ENCODE peak calls at places on chromosomes 7 and 10, in seven cellular contexts. One of them, this sample, is unnamed. For H3K4me1, the result is how much of the 10 kb centered on the place peaks cover.

GRCh38 chr10:8588135-8588534 is 533.6 kb downstream of the GATA3 start:
- DNase-seq in psoas muscle: no peak
- DNase-seq in transverse colon: no peak
- DNase-seq in fibroblast of lung: no peak
- DNase-seq in heart left ventricle: no peak
- DNase-seq in tibial nerve: no peak
- DNase-seq in ascending aorta: no peak
- DNase-seq in this sample: no peak

GRCh38 chr10:78547905-78548304 is 514.2 kb downstream of the RPS24 start:
- DNase-seq in psoas muscle: no peak
- DNase-seq in transverse colon: no peak
- DNase-seq in fibroblast of lung: no peak
- DNase-seq in heart left ventricle: no peak
- DNase-seq in tibial nerve: no peak
- DNase-seq in ascending aorta: no peak
- DNase-seq in this sample: no peak

GRCh38 chr7:16067695-16068094 is 353.6 kb downstream of the CRPPA start:
- DNase-seq in psoas muscle: no peak
- DNase-seq in transverse colon: no peak
- DNase-seq in fibroblast of lung: no peak
- DNase-seq in heart left ventricle: no peak
- DNase-seq in tibial nerve: no peak
- DNase-seq in ascending aorta: no peak
- DNase-seq in this sample: no peak

GRCh38 chr7:133186060-133186459 is 66.8 kb upstream of the EXOC4 start:
- DNase-seq in psoas muscle: no peak
- DNase-seq in transverse colon: no peak
- DNase-seq in fibroblast of lung: no peak
- DNase-seq in heart left ventricle: no peak
- DNase-seq in tibial nerve: no peak
- DNase-seq in ascending aorta: no peak
- DNase-seq in this sample: no peak

GRCh38 chr7:92750961-92751360 is 85.4 kb downstream of the CDK6 start:
- DNase-seq in psoas muscle: no peak
- DNase-seq in transverse colon: no peak
- DNase-seq in fibroblast of lung: peak
- DNase-seq in heart left ventricle: no peak
- DNase-seq in tibial nerve: no peak
- DNase-seq in ascending aorta: no peak
- DNase-seq in this sample: no peak

GRCh38 chr10:3330687-3331086 is 158.1 kb upstream of the PITRM1 start:
- DNase-seq in psoas muscle: peak
- DNase-seq in transverse colon: no peak
- DNase-seq in fibroblast of lung: peak
- DNase-seq in heart left ventricle: no peak
- DNase-seq in tibial nerve: peak
- DNase-seq in ascending aorta: no peak
- DNase-seq in this sample: peak

GRCh38 chr7:33774762-33775523 is 130.4 kb upstream of the BMPER start:
- DNase-seq in psoas muscle: peak
- DNase-seq in transverse colon: peak
- DNase-seq in fibroblast of lung: peak
- DNase-seq in heart left ventricle: peak
- DNase-seq in tibial nerve: peak
- DNase-seq in ascending aorta: no peak
- DNase-seq in this sample: peak

GRCh38 chr10:102421645-102422585 is 1.3 kb downstream of the FBXL15 start:
- DNase-seq in psoas muscle: no peak
- DNase-seq in transverse colon: peak
- DNase-seq in fibroblast of lung: no peak
- DNase-seq in heart left ventricle: peak
- DNase-seq in tibial nerve: no peak
- DNase-seq in ascending aorta: no peak
- DNase-seq in this sample: peak

DNA sequence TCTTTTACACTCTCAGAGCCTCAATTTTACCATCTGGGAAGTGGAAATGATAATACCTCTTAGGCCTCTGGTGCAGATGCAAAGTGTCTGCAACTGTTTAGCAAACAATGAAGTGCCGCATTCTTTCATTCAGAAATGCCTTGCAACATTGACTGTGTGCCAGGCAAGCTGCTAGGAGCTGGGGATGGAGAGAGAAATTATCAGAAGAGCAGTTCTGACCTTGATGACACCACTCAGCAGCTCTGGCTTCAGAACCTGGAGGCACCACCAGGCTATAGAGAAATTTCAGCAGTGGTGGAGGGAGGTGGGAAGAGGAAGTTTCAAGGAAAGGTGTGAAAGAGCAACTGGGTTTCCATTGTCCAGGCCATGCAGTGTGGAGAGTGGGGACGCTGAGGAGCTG is 78.1 kb upstream of the HABP2 start:
- DNase-seq in psoas muscle: no peak
- DNase-seq in transverse colon: no peak
- DNase-seq in fibroblast of lung: peak
- DNase-seq in heart left ventricle: peak
- DNase-seq in tibial nerve: no peak
- DNase-seq in ascending aorta: no peak
- DNase-seq in this sample: peak
- H3K4me1 ChIP-seq in psoas muscle: under half
- H3K4me1 ChIP-seq in transverse colon: under half
- H3K4me1 ChIP-seq in fibroblast of lung: under half
- H3K4me1 ChIP-seq in heart left ventricle: under half
- H3K4me1 ChIP-seq in tibial nerve: under half
- H3K4me1 ChIP-seq in ascending aorta: under half
- H3K4me1 ChIP-seq in this sample: under half

DNA sequence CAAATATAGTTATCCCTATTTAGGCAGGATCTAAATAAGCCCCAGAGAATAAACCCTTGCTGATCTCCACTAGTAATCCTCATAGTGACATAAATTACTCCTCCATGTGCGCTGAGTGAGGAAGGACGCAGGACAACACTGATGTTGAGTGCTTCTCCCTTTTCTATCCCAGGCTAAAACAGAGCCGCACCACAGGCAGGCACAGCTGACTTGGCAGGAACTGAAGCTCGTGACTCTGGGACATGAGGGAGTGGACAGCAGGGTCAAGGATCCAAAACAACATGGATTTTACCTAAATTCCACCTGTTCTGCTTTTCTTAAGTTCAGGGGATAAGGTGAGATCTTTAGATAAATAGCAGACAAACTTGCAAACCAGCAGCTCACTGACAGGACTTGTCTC is 46.0 kb downstream of the VOPP1 start:
- DNase-seq in psoas muscle: no peak
- DNase-seq in transverse colon: no peak
- DNase-seq in fibroblast of lung: no peak
- DNase-seq in heart left ventricle: no peak
- DNase-seq in tibial nerve: no peak
- DNase-seq in ascending aorta: no peak
- DNase-seq in this sample: no peak
- H3K4me1 ChIP-seq in psoas muscle: half or more
- H3K4me1 ChIP-seq in transverse colon: under half
- H3K4me1 ChIP-seq in fibroblast of lung: under half
- H3K4me1 ChIP-seq in heart left ventricle: under half
- H3K4me1 ChIP-seq in tibial nerve: under half
- H3K4me1 ChIP-seq in ascending aorta: under half
- H3K4me1 ChIP-seq in this sample: under half

DNA sequence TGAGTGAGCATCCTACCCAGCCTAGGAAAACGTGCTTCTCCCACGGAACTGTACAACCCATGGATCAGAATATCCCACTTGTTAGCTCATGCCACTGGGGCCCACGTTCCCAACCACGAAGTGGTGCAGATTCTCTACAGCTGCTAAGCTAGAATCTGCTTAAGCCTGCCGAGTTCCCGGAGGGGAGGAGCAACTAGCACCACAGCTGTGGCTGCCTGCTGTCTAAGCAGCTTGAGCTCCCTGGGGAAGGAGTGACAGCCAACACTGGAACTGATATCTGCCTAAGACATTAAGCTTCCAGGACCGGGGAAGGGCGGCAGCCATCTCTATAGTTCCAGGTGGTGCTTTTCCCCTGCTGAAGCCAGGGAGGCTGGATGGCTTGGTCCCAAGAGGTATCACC is 334.7 kb upstream of the CHRM2 start:
- DNase-seq in psoas muscle: no peak
- DNase-seq in transverse colon: no peak
- DNase-seq in fibroblast of lung: no peak
- DNase-seq in heart left ventricle: no peak
- DNase-seq in tibial nerve: no peak
- DNase-seq in ascending aorta: no peak
- DNase-seq in this sample: no peak
- H3K4me1 ChIP-seq in psoas muscle: under half
- H3K4me1 ChIP-seq in transverse colon: under half
- H3K4me1 ChIP-seq in fibroblast of lung: under half
- H3K4me1 ChIP-seq in heart left ventricle: under half
- H3K4me1 ChIP-seq in tibial nerve: under half
- H3K4me1 ChIP-seq in ascending aorta: under half
- H3K4me1 ChIP-seq in this sample: under half

GRCh38 chr7:29274156-29275017 is 79.8 kb downstream of the CHN2 start:
- DNase-seq in psoas muscle: no peak
- DNase-seq in transverse colon: no peak
- DNase-seq in fibroblast of lung: peak
- DNase-seq in heart left ventricle: no peak
- DNase-seq in tibial nerve: no peak
- DNase-seq in ascending aorta: no peak
- DNase-seq in this sample: peak
- H3K4me1 ChIP-seq in psoas muscle: under half
- H3K4me1 ChIP-seq in transverse colon: under half
- H3K4me1 ChIP-seq in fibroblast of lung: under half
- H3K4me1 ChIP-seq in heart left ventricle: under half
- H3K4me1 ChIP-seq in tibial nerve: under half
- H3K4me1 ChIP-seq in ascending aorta: under half
- H3K4me1 ChIP-seq in this sample: under half

GRCh38 chr10:132846631-132847415 is 60.9 kb upstream of the NKX6-2 start:
- DNase-seq in psoas muscle: no peak
- DNase-seq in transverse colon: no peak
- DNase-seq in fibroblast of lung: no peak
- DNase-seq in heart left ventricle: peak
- DNase-seq in tibial nerve: no peak
- DNase-seq in ascending aorta: no peak
- DNase-seq in this sample: no peak
- H3K4me1 ChIP-seq in psoas muscle: under half
- H3K4me1 ChIP-seq in transverse colon: under half
- H3K4me1 ChIP-seq in fibroblast of lung: under half
- H3K4me1 ChIP-seq in heart left ventricle: under half
- H3K4me1 ChIP-seq in tibial nerve: under half
- H3K4me1 ChIP-seq in ascending aorta: under half
- H3K4me1 ChIP-seq in this sample: under half

GRCh38 chr10:132401396-132402168 is 4.6 kb downstream of the PWWP2B start:
- DNase-seq in psoas muscle: peak
- DNase-seq in transverse colon: peak
- DNase-seq in fibroblast of lung: no peak
- DNase-seq in heart left ventricle: no peak
- DNase-seq in tibial nerve: no peak
- DNase-seq in ascending aorta: no peak
- DNase-seq in this sample: no peak

GRCh38 chr10:132400041-132400546 is 3.1 kb downstream of the PWWP2B start:
- DNase-seq in psoas muscle: peak
- DNase-seq in transverse colon: no peak
- DNase-seq in fibroblast of lung: no peak
- DNase-seq in heart left ventricle: no peak
- DNase-seq in tibial nerve: no peak
- DNase-seq in ascending aorta: no peak
- DNase-seq in this sample: no peak

GRCh38 chr10:132398566-132398991 is 1.6 kb downstream of the PWWP2B start:
- DNase-seq in psoas muscle: no peak
- DNase-seq in transverse colon: peak
- DNase-seq in fibroblast of lung: no peak
- DNase-seq in heart left ventricle: no peak
- DNase-seq in tibial nerve: no peak
- DNase-seq in ascending aorta: no peak
- DNase-seq in this sample: no peak

GRCh38 chr10:132399117-132400035 is 2.4 kb downstream of the PWWP2B start:
- DNase-seq in psoas muscle: peak
- DNase-seq in transverse colon: peak
- DNase-seq in fibroblast of lung: no peak
- DNase-seq in heart left ventricle: no peak
- DNase-seq in tibial nerve: no peak
- DNase-seq in ascending aorta: no peak
- DNase-seq in this sample: no peak

GRCh38 chr10:132400547-132401151 is 3.6 kb downstream of the PWWP2B start:
- DNase-seq in psoas muscle: peak
- DNase-seq in transverse colon: peak
- DNase-seq in fibroblast of lung: no peak
- DNase-seq in heart left ventricle: no peak
- DNase-seq in tibial nerve: no peak
- DNase-seq in ascending aorta: no peak
- DNase-seq in this sample: no peak
- H3K4me1 ChIP-seq in psoas muscle: under half
- H3K4me1 ChIP-seq in transverse colon: half or more
- H3K4me1 ChIP-seq in fibroblast of lung: under half
- H3K4me1 ChIP-seq in heart left ventricle: under half
- H3K4me1 ChIP-seq in tibial nerve: under half
- H3K4me1 ChIP-seq in ascending aorta: under half
- H3K4me1 ChIP-seq in this sample: under half

GRCh38 chr7:50391386-50391785 is 58.8 kb downstream of the FIGNL1 start:
- DNase-seq in psoas muscle: no peak
- DNase-seq in transverse colon: no peak
- DNase-seq in fibroblast of lung: no peak
- DNase-seq in heart left ventricle: no peak
- DNase-seq in tibial nerve: no peak
- DNase-seq in ascending aorta: no peak
- DNase-seq in this sample: no peak
- H3K4me1 ChIP-seq in psoas muscle: under half
- H3K4me1 ChIP-seq in transverse colon: under half
- H3K4me1 ChIP-seq in fibroblast of lung: under half
- H3K4me1 ChIP-seq in heart left ventricle: under half
- H3K4me1 ChIP-seq in tibial nerve: under half
- H3K4me1 ChIP-seq in ascending aorta: under half
- H3K4me1 ChIP-seq in this sample: under half

GRCh38 chr10:75865413-75865812 is 434.0 kb downstream of the LRMDA start:
- DNase-seq in psoas muscle: no peak
- DNase-seq in transverse colon: no peak
- DNase-seq in fibroblast of lung: peak
- DNase-seq in heart left ventricle: no peak
- DNase-seq in tibial nerve: no peak
- DNase-seq in ascending aorta: no peak
- DNase-seq in this sample: no peak
- H3K4me1 ChIP-seq in psoas muscle: under half
- H3K4me1 ChIP-seq in transverse colon: under half
- H3K4me1 ChIP-seq in fibroblast of lung: under half
- H3K4me1 ChIP-seq in heart left ventricle: under half
- H3K4me1 ChIP-seq in tibial nerve: under half
- H3K4me1 ChIP-seq in ascending aorta: under half
- H3K4me1 ChIP-seq in this sample: under half